ENCODE peak calls at places on chromosomes 1 and 21, in eight cellular contexts. I is CD8-positive, alpha-beta memory T cell; H is hepatocyte; B is stimulated activated CD4-positive, alpha-beta T cell treated with anti-CD3 and anti-CD28 coated beads, TNF-alpha, amount 100 ng/mL, for 4 hours; Y is PC-3; T is GM10248; S is transverse colon; C is H9. J is an unnamed sample.

GRCh38 chr1:31361607-31362006 is 11.3 kb downstream of the FABP3 start:
- DNase-seq in H (no peak), Y (no peak), I (no peak), B (no peak), T (no peak), S (no peak), C (no peak), J (no peak)

GRCh38 chr1:25460020-25460419 is 29.3 kb downstream of the MACO1 start:
- DNase-seq in H (no peak), S (no peak), Y (no peak), B (no peak), I (no peak), T (no peak), C (no peak), J (no peak)

GRCh38 chr1:155002479-155003226 is at the start of gene ZBTB7B:
- DNase-seq in T (peak), S (peak), C (peak), B (no peak), Y (peak), H (peak), I (no peak), J (no peak)

GRCh38 chr1:8043621-8044020 is 17.5 kb upstream of the ERRFI1 start:
- DNase-seq in H (no peak), C (no peak), I (no peak), S (no peak), B (no peak), T (no peak), Y (no peak), J (no peak)

GRCh38 chr1:24903955-24904730 is 25.9 kb downstream of the RUNX3 start:
- DNase-seq in H (no peak), B (no peak), T (no peak), C (peak), Y (no peak), I (no peak), S (peak), J (no peak)

GRCh38 chr1:230855886-230856285 is 12.4 kb downstream of the C1orf198 start:
- DNase-seq in H (no peak), B (no peak), T (no peak), C (no peak), Y (no peak), I (no peak), S (no peak), J (no peak)

GRCh38 chr1:163650624-163651023 is 328.9 kb downstream of the NUF2 start:
- DNase-seq in T (no peak), I (no peak), C (no peak), S (no peak), B (no peak), Y (no peak), H (no peak), J (no peak)

GRCh38 chr21:45250272-45250671 is 37.4 kb downstream of the POFUT2 start:
- DNase-seq in Y (no peak), C (no peak), I (no peak), B (no peak), T (no peak), S (no peak), H (no peak), J (no peak)

GRCh38 chr1:174785506-174785905 is 214.2 kb upstream of the CACYBP start:
- DNase-seq in H (no peak), T (no peak), S (no peak), C (no peak), B (no peak), I (no peak), Y (no peak), J (no peak)

GRCh38 chr1:176691251-176692228 is 228.6 kb downstream of the PAPPA2 start:
- DNase-seq in T (peak), B (no peak), S (peak), Y (peak), H (peak), C (peak), I (no peak), J (no peak)

GRCh38 chr1:98677288-98677687 is 15.8 kb downstream of the SNX7 start:
- DNase-seq in T (no peak), H (no peak), Y (peak), B (no peak), S (no peak), I (no peak), C (no peak), J (no peak)

GRCh38 chr1:23558140-23558871 is 995 bp downstream of the ID3 start:
- DNase-seq in C (peak), Y (peak), B (no peak), H (peak), S (peak), T (no peak), I (peak), J (no peak)

GRCh38 chr1:147598631-147599361 is 57.5 kb downstream of the BCL9 start:
- DNase-seq in H (peak), Y (no peak), T (peak), B (peak), S (peak), C (no peak), I (peak), J (no peak)

GRCh38 chr1:38690790-38691189 is 168.8 kb downstream of the RRAGC start:
- DNase-seq in H (no peak), C (no peak), S (no peak), B (no peak), T (no peak), Y (no peak), I (no peak), J (no peak)

GRCh38 chr21:45340515-45340914 is 52.8 kb upstream of the POFUT2 start:
- DNase-seq in S (no peak), I (no peak), B (no peak), T (no peak), C (no peak), H (no peak), Y (no peak), J (no peak)

GRCh38 chr1:30001452-30002039 is 721.8 kb downstream of the MATN1 start:
- DNase-seq in C (no peak), I (no peak), H (no peak), S (no peak), B (no peak), T (no peak), Y (no peak), J (no peak)

GRCh38 chr1:224651188-224651587 is 35.1 kb downstream of the CNIH3 start:
- DNase-seq in I (no peak), Y (no peak), T (no peak), S (no peak), C (no peak), B (no peak), H (no peak), J (no peak)

GRCh38 chr1:3174487-3175247 is 105.7 kb downstream of the PRDM16 start:
- DNase-seq in T (no peak), I (no peak), B (no peak), H (no peak), C (no peak), S (peak), Y (peak), J (no peak)

GRCh38 chr1:31166462-31166861 is 73.2 kb downstream of the NKAIN1 start:
- DNase-seq in Y (no peak), C (peak), S (no peak), B (no peak), T (no peak), I (no peak), H (no peak), J (peak)

GRCh38 chr1:35935989-35936388 is 5.1 kb downstream of the AGO3 start:
- DNase-seq in C (no peak), H (no peak), B (no peak), I (no peak), S (no peak), T (no peak), Y (no peak), J (no peak)

GRCh38 chr1:241934181-241934815 is 23.3 kb upstream of the BECN2 start:
- DNase-seq in T (no peak), H (peak), B (no peak), Y (no peak), C (peak), I (no peak), S (no peak), J (no peak)

GRCh38 chr1:228060458-228061190 is 21.9 kb upstream of the ARF1 start:
- DNase-seq in S (peak), B (no peak), T (no peak), I (no peak), H (peak), Y (no peak), C (peak), J (no peak)

GRCh38 chr1:39268112-39268581 is 63.7 kb downstream of the MACF1 start:
- DNase-seq in C (peak), I (no peak), T (peak), H (peak), S (peak), Y (no peak), B (no peak), J (no peak)

GRCh38 chr1:240435996-240436566 is 175.9 kb downstream of the GREM2 start:
- DNase-seq in S (no peak), Y (peak), H (no peak), T (no peak), C (no peak), I (no peak), B (no peak), J (no peak)

J was measured in natural killer cell treated with Interleukin-12 subunit alpha and Interleukin-12 subunit beta and Interleukin-15 and Interleukin-18, amount 100 ng/mL, for 72 hours.